ENCODE peak calls at places on chromosome 18, in eight cellular contexts. Z is activated CD4-positive, alpha-beta T cell treated with anti-CD3 and anti-CD28 coated beads, Interleukin-2, amount 50 U/mL, for 24 hours; J is amniotic stem cell; X is fibroblast of the aortic adventitia; G is NCI-H460; F is germinal center; W is T-helper 2 cell; N is prostate gland. I is an unnamed sample.

GRCh38 chr18:58044370-58045264 is 591 bp downstream of the NEDD4L start:
- DNase-seq in Z (peak; percentile 29), J (no peak), X (peak; percentile 13), G (no peak), F (peak; percentile 38), W (peak; percentile 26), N (peak; percentile 29), I (peak; percentile 33)

GRCh38 chr18:64037812-64038414 is 68.0 kb downstream of the SERPINB8 start:
- DNase-seq in Z (no peak), J (no peak), X (peak; percentile 20), G (peak; percentile 30), F (peak; percentile 43), W (no peak), N (no peak), I (no peak)

GRCh38 chr18:2906522-2907458 is 60.0 kb downstream of the EMILIN2 start:
- DNase-seq in Z (no peak), J (no peak), X (no peak), G (peak; percentile 12), F (peak; percentile 66), W (peak; percentile 34), N (no peak), I (peak; percentile 37)

GRCh38 chr18:29377346-29377745 is 1200.4 kb upstream of the CDH2 start:
- DNase-seq in Z (no peak), J (no peak), X (peak; percentile 9), G (no peak), F (no peak), W (no peak), N (no peak), I (no peak)

GRCh38 chr18:43578636-43579203 is 301.4 kb upstream of the SYT4 start:
- DNase-seq in Z (no peak), J (no peak), X (no peak), G (no peak), F (no peak), W (no peak), N (no peak), I (no peak)

GRCh38 chr18:28584726-28585125 is 407.8 kb upstream of the CDH2 start:
- DNase-seq in Z (no peak), J (peak; percentile 58), X (peak; percentile 81), G (no peak), F (no peak), W (no peak), N (no peak), I (no peak)

GRCh38 chr18:35457140-35457704 is 40.5 kb downstream of the INO80C start:
- DNase-seq in Z (no peak), J (no peak), X (peak; percentile 25), G (no peak), F (no peak), W (no peak), N (no peak), I (no peak)

GRCh38 chr18:32803571-32803970 is 30.7 kb upstream of the KLHL14 start:
- DNase-seq in Z (no peak), J (no peak), X (no peak), G (no peak), F (peak; percentile 71), W (no peak), N (no peak), I (no peak)

GRCh38 chr18:26656944-26657536 is 108.7 kb upstream of the KCTD1 start:
- DNase-seq in Z (no peak), J (peak; percentile 17), X (peak; percentile 55), G (peak; percentile 32), F (peak; percentile 41), W (no peak), N (peak; percentile 75), I (no peak)

GRCh38 chr18:23302852-23303527 is 150.1 kb upstream of the RIOK3 start:
- DNase-seq in Z (no peak), J (peak; percentile 31), X (peak; percentile 83), G (no peak), F (no peak), W (no peak), N (no peak), I (no peak)

GRCh38 chr18:11750581-11751304 is 61.7 kb downstream of the GNAL start:
- DNase-seq in Z (no peak), J (no peak), X (no peak), G (no peak), F (no peak), W (no peak), N (no peak), I (no peak)

GRCh38 chr18:25464211-25464610 is 112.2 kb upstream of the ZNF521 start:
- DNase-seq in Z (no peak), J (no peak), X (no peak), G (no peak), F (no peak), W (no peak), N (no peak), I (no peak)

GRCh38 chr18:23143059-23143831 is 8.0 kb downstream of the CABLES1 start:
- DNase-seq in Z (no peak), J (no peak), X (peak; percentile 62), G (no peak), F (no peak), W (no peak), N (no peak), I (no peak)

GRCh38 chr18:3848316-3848715 is 398.3 kb downstream of the TGIF1 start:
- DNase-seq in Z (no peak), J (no peak), X (peak; percentile 8), G (no peak), F (no peak), W (no peak), N (no peak), I (no peak)

GRCh38 chr18:10878703-10879102 is 270.7 kb downstream of the PIEZO2 start:
- DNase-seq in Z (no peak), J (no peak), X (no peak), G (no peak), F (no peak), W (no peak), N (no peak), I (no peak)

GRCh38 chr18:25678226-25678625 is 326.3 kb upstream of the ZNF521 start:
- DNase-seq in Z (no peak), J (no peak), X (no peak), G (no peak), F (no peak), W (no peak), N (no peak), I (no peak)

GRCh38 chr18:3689091-3689490 is 239.1 kb downstream of the TGIF1 start:
- DNase-seq in Z (no peak), J (no peak), X (no peak), G (no peak), F (no peak), W (no peak), N (no peak), I (no peak)

GRCh38 chr18:7185701-7186100 is 45.2 kb upstream of the LRRC30 start:
- DNase-seq in Z (no peak), J (no peak), X (no peak), G (no peak), F (no peak), W (no peak), N (no peak), I (no peak)